ENCODE peak calls at places on chromosomes 5 and 9, in five cellular contexts. One of them, this sample, is unnamed.

GRCh38 chr9:131735238-131736181 is 4.4 kb downstream of the RAPGEF1 start:
- DNase-seq in H9: no peak
- DNase-seq in neuronal stem cell: no peak
- DNase-seq in mesenchymal stem cell: no peak
- DNase-seq in trophoblast cell: no peak
- DNase-seq in this sample: no peak

GRCh38 chr5:144390133-144390532 is 219.5 kb downstream of the KCTD16 start:
- DNase-seq in mesenchymal stem cell: peak
- DNase-seq in H9: peak
- DNase-seq in trophoblast cell: no peak
- DNase-seq in neuronal stem cell: no peak
- DNase-seq in this sample: peak

GRCh38 chr9:82546131-82546530 is 516.8 kb downstream of the RASEF start:
- DNase-seq in trophoblast cell: no peak
- DNase-seq in neuronal stem cell: no peak
- DNase-seq in H9: no peak
- DNase-seq in mesenchymal stem cell: no peak
- DNase-seq in this sample: no peak

GRCh38 chr9:32968101-32969011 is 33.1 kb downstream of the APTX start:
- DNase-seq in neuronal stem cell: peak
- DNase-seq in trophoblast cell: peak
- DNase-seq in mesenchymal stem cell: peak
- DNase-seq in H9: no peak
- DNase-seq in this sample: peak

GRCh38 chr9:90795879-90796317 is 5.7 kb upstream of the SYK start:
- DNase-seq in mesenchymal stem cell: no peak
- DNase-seq in trophoblast cell: no peak
- DNase-seq in neuronal stem cell: no peak
- DNase-seq in H9: no peak
- DNase-seq in this sample: no peak

GRCh38 chr5:24401767-24402166 is 243.0 kb downstream of the CDH10 start:
- DNase-seq in neuronal stem cell: no peak
- DNase-seq in H9: no peak
- DNase-seq in trophoblast cell: no peak
- DNase-seq in mesenchymal stem cell: peak
- DNase-seq in this sample: no peak

GRCh38 chr5:88792144-88792840 is 90.7 kb downstream of the MEF2C start:
- DNase-seq in mesenchymal stem cell: peak
- DNase-seq in trophoblast cell: no peak
- DNase-seq in H9: no peak
- DNase-seq in neuronal stem cell: no peak
- DNase-seq in this sample: peak

GRCh38 chr5:14463629-14464028 is 118.0 kb upstream of the OTULINL start:
- DNase-seq in trophoblast cell: no peak
- DNase-seq in mesenchymal stem cell: peak
- DNase-seq in H9: no peak
- DNase-seq in neuronal stem cell: no peak
- DNase-seq in this sample: peak

GRCh38 chr5:17238521-17239041 is 21.1 kb downstream of the BASP1 start:
- DNase-seq in trophoblast cell: no peak
- DNase-seq in mesenchymal stem cell: peak
- DNase-seq in H9: no peak
- DNase-seq in neuronal stem cell: no peak
- DNase-seq in this sample: peak

GRCh38 chr5:22850981-22851380 is 2.2 kb downstream of the CDH12 start:
- DNase-seq in neuronal stem cell: no peak
- DNase-seq in trophoblast cell: no peak
- DNase-seq in mesenchymal stem cell: peak
- DNase-seq in H9: no peak
- DNase-seq in this sample: no peak

GRCh38 chr5:94422819-94423218 is 195.6 kb downstream of the KIAA0825 start:
- DNase-seq in neuronal stem cell: no peak
- DNase-seq in H9: no peak
- DNase-seq in mesenchymal stem cell: peak
- DNase-seq in trophoblast cell: no peak
- DNase-seq in this sample: peak

DNA sequence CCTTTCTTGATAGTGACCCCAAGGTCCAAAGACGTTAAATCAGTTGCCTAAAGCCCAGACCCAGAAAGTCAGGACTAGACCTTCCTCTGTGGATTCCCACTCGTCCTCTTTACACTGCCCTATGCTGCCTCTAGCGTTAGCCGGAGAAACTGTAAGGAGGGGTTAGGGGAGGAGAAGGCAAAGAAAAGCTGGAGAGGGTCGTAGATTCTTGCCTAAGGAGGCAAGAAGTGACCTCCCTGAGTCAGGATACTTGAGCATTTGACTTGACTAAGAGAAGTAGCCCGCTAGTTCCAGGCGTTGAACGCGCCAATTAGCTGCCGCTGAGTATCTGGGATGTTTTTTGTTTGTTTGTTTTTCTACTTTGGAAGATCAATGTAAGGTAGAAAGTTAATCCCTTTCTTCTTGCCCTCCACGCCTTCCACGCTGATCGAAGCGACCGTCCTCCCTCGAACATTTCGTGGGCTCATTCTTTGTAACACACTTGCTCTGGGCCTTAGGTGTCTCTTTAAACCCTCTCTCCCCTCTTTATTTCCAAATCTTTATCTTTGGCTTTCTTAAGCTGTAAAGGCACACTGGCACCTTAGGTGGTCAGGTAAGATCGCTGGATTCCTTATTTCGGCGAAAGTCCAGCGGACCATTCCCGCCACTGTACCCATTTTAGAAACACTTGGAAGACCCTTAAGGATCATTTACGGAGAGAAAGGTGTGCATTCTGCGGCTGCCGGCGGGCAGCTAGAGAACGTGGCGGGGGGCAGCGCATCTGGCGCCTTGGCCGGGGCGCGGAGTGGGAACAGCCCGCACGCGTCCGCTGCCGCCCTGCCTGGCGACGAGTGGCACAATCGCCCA is 5.1 kb upstream of the RGMB start:
- DNase-seq in neuronal stem cell: peak
- DNase-seq in mesenchymal stem cell: peak
- DNase-seq in H9: peak
- DNase-seq in trophoblast cell: peak
- DNase-seq in this sample: peak
- H3K23ac ChIP-seq in neuronal stem cell: peak
- H3K23ac ChIP-seq in mesenchymal stem cell: peak
- H3K23ac ChIP-seq in H9: no peak
- H3K23ac ChIP-seq in trophoblast cell: no peak
- H3K23ac ChIP-seq in this sample: peak

GRCh38 chr9:37466037-37466709 is 923 bp upstream of the ZBTB5 start:
- DNase-seq in mesenchymal stem cell: peak
- DNase-seq in H9: peak
- DNase-seq in neuronal stem cell: peak
- DNase-seq in trophoblast cell: no peak
- DNase-seq in this sample: no peak

GRCh38 chr9:37464426-37465248 is 613 bp downstream of the ZBTB5 start:
- DNase-seq in trophoblast cell: peak
- DNase-seq in neuronal stem cell: no peak
- DNase-seq in mesenchymal stem cell: peak
- DNase-seq in H9: no peak
- DNase-seq in this sample: peak

GRCh38 chr9:37468620-37469019 is 3.4 kb upstream of the ZBTB5 start:
- DNase-seq in mesenchymal stem cell: no peak
- DNase-seq in trophoblast cell: no peak
- DNase-seq in neuronal stem cell: no peak
- DNase-seq in H9: peak
- DNase-seq in this sample: no peak

GRCh38 chr9:37465249-37466036 is at the start of gene ZBTB5:
- DNase-seq in neuronal stem cell: peak
- DNase-seq in H9: peak
- DNase-seq in mesenchymal stem cell: peak
- DNase-seq in trophoblast cell: peak
- DNase-seq in this sample: peak

DNA sequence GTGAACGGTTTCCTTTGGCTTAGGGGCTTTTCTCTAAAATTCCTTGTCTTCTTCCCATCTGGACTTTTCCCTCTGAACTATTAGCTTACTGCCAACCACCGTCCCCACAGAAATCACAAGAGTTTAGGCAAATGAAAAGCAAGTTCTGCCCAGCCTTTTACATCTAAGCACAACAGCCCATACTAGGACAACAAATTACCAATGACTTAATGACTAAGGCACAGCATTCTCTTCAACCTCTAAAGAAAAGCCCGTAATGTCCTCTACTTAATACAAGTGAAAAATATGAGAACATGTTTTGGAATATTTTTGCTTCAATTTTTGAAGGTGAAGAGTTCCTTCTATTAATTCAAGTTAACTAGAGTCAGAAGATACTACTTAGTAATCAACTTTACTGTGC is 1.2 kb downstream of the ZBTB5 start:
- DNase-seq in H9: no peak
- DNase-seq in neuronal stem cell: no peak
- DNase-seq in mesenchymal stem cell: peak
- DNase-seq in trophoblast cell: no peak
- DNase-seq in this sample: no peak
- H2AFZ ChIP-seq in H9: no peak
- H2AFZ ChIP-seq in neuronal stem cell: no peak
- H2AFZ ChIP-seq in mesenchymal stem cell: no peak
- H2AFZ ChIP-seq in trophoblast cell: no peak
- H2AFZ ChIP-seq in this sample: no peak

DNA sequence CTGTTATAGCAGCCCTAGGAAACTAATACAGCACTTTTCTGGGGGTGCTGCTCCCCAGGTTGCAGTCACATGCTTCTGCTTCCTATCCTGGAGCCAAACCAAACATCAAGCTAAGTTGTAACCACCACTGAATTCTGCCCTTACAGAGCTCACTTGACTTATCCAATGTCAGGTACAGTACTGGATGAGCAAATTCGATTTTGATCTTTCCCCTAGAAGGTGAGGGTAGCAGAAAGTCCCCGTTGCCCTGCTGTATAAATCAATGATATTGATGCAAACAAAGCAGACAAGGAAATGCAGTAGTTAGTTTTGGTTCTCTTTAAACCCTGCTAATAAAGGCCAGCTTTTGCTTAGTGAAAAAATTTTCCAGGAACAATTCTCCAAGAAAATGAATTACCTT is 36.4 kb downstream of the ZCCHC9 start:
- DNase-seq in H9: no peak
- DNase-seq in mesenchymal stem cell: no peak
- DNase-seq in trophoblast cell: no peak
- DNase-seq in neuronal stem cell: no peak
- DNase-seq in this sample: no peak
- H3K23ac ChIP-seq in H9: no peak
- H3K23ac ChIP-seq in mesenchymal stem cell: no peak
- H3K23ac ChIP-seq in trophoblast cell: no peak
- H3K23ac ChIP-seq in neuronal stem cell: no peak
- H3K23ac ChIP-seq in this sample: no peak

GRCh38 chr9:136587944-136588662 is 42.3 kb upstream of the NOTCH1 start:
- DNase-seq in mesenchymal stem cell: peak
- DNase-seq in neuronal stem cell: peak
- DNase-seq in H9: peak
- DNase-seq in trophoblast cell: no peak
- DNase-seq in this sample: no peak

GRCh38 chr9:136589766-136590740 is 44.2 kb upstream of the NOTCH1 start:
- DNase-seq in neuronal stem cell: no peak
- DNase-seq in mesenchymal stem cell: no peak
- DNase-seq in H9: no peak
- DNase-seq in trophoblast cell: no peak
- DNase-seq in this sample: no peak

GRCh38 chr9:136590788-136591187 is 44.9 kb upstream of the NOTCH1 start:
- DNase-seq in trophoblast cell: no peak
- DNase-seq in mesenchymal stem cell: no peak
- DNase-seq in neuronal stem cell: no peak
- DNase-seq in H9: no peak
- DNase-seq in this sample: no peak

GRCh38 chr9:136587145-136587943 is 41.5 kb upstream of the NOTCH1 start:
- DNase-seq in mesenchymal stem cell: peak
- DNase-seq in trophoblast cell: no peak
- DNase-seq in H9: peak
- DNase-seq in neuronal stem cell: no peak
- DNase-seq in this sample: peak

GRCh38 chr9:136588663-136589464 is 43.0 kb upstream of the NOTCH1 start:
- DNase-seq in neuronal stem cell: no peak
- DNase-seq in H9: no peak
- DNase-seq in trophoblast cell: no peak
- DNase-seq in mesenchymal stem cell: no peak
- DNase-seq in this sample: no peak
- H2AFZ ChIP-seq in neuronal stem cell: peak
- H2AFZ ChIP-seq in H9: no peak
- H2AFZ ChIP-seq in trophoblast cell: peak
- H2AFZ ChIP-seq in mesenchymal stem cell: peak
- H2AFZ ChIP-seq in this sample: peak

GRCh38 chr5:139636975-139637408 is 11.2 kb upstream of the CXXC5 start:
- DNase-seq in trophoblast cell: no peak
- DNase-seq in mesenchymal stem cell: peak
- DNase-seq in H9: no peak
- DNase-seq in neuronal stem cell: no peak
- DNase-seq in this sample: peak
- H3K23ac ChIP-seq in trophoblast cell: no peak
- H3K23ac ChIP-seq in mesenchymal stem cell: no peak
- H3K23ac ChIP-seq in H9: no peak
- H3K23ac ChIP-seq in neuronal stem cell: no peak
- H3K23ac ChIP-seq in this sample: peak

GRCh38 chr9:69822091-69822750 is 1.6 kb downstream of the CFAP95 start:
- DNase-seq in H9: no peak
- DNase-seq in neuronal stem cell: no peak
- DNase-seq in mesenchymal stem cell: peak
- DNase-seq in trophoblast cell: no peak
- DNase-seq in this sample: peak
- H2AFZ ChIP-seq in H9: no peak
- H2AFZ ChIP-seq in neuronal stem cell: peak
- H2AFZ ChIP-seq in mesenchymal stem cell: no peak
- H2AFZ ChIP-seq in trophoblast cell: no peak
- H2AFZ ChIP-seq in this sample: no peak

GRCh38 chr5:151303666-151304065 is at the start of gene SLC36A3:
- DNase-seq in trophoblast cell: no peak
- DNase-seq in H9: no peak
- DNase-seq in mesenchymal stem cell: no peak
- DNase-seq in neuronal stem cell: no peak
- DNase-seq in this sample: no peak
- H3K23ac ChIP-seq in trophoblast cell: no peak
- H3K23ac ChIP-seq in H9: no peak
- H3K23ac ChIP-seq in mesenchymal stem cell: peak
- H3K23ac ChIP-seq in neuronal stem cell: peak
- H3K23ac ChIP-seq in this sample: no peak

DNA sequence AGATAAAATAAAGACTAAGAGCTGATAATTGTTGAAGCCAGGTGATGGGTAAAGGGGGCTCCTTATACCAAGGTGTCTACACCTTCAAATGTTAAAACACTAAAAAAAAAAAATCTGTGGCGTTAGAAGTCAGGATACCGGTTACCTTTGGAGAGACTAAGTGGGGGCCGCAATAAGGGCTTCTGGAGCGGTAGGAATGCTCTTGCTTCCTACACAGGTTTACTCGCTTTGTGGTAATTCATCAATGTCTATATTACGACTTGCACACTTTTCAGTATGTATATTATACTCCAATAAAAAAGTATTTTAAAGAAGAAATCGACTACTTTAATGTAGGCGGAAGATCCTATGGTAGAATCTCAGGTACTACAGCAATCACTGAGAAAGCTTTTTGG is 12.5 kb downstream of the MRPS27 start:
- DNase-seq in mesenchymal stem cell: no peak
- DNase-seq in H9: no peak
- DNase-seq in trophoblast cell: no peak
- DNase-seq in neuronal stem cell: no peak
- DNase-seq in this sample: no peak
- H2AFZ ChIP-seq in mesenchymal stem cell: no peak
- H2AFZ ChIP-seq in H9: no peak
- H2AFZ ChIP-seq in trophoblast cell: peak
- H2AFZ ChIP-seq in neuronal stem cell: no peak
- H2AFZ ChIP-seq in this sample: peak

This sample was measured in IMR-90.